ENCODE peak calls at places on chromosomes 16 and 17, in seven cellular contexts. Y, B, M, I, V, S and R are unnamed samples.
A peak's percentile ranks its signal among the peaks of the same experiment; 100 is the strongest.

GRCh38 chr17:45995617-45996270 is 3.3 kb upstream of the STH start:
- DNase-seq in V (no peak), S (no peak), M (no peak), Y (no peak), B (no peak), I (no peak), R (no peak)

GRCh38 chr16:47977802-47978201 is 178.0 kb downstream of the ABCC12 start:
- DNase-seq in B (no peak), S (no peak), M (no peak), I (no peak), Y (no peak), V (no peak), R (no peak)

GRCh38 chr17:75854111-75854748 is 905 bp downstream of the WBP2 start:
- DNase-seq in I (peak; percentile 77), B (no peak), V (peak; percentile 42), S (no peak), M (peak; percentile 80), Y (peak; percentile 45), R (peak; percentile 73)

GRCh38 chr16:49701867-49702494 is 153.9 kb downstream of the ZNF423 start:
- DNase-seq in S (peak; percentile 83), V (peak; percentile 73), Y (peak; percentile 72), I (peak; percentile 59), B (peak; percentile 78), M (no peak), R (no peak)

GRCh38 chr16:15484662-15485061 is 50.3 kb downstream of the BMERB1 start:
- DNase-seq in S (no peak), I (peak; percentile 88), B (no peak), M (no peak), Y (no peak), V (no peak), R (peak; percentile 24)

GRCh38 chr17:41456206-41456605 is 11.0 kb downstream of the KRT32 start:
- DNase-seq in I (peak; percentile 34), S (peak; percentile 22), V (no peak), M (no peak), Y (no peak), B (no peak), R (peak; percentile 51)

GRCh38 chr16:35797811-35798210 is 2338.4 kb downstream of the TP53TG3F start:
- DNase-seq in V (no peak), I (no peak), S (no peak), Y (no peak), B (no peak), M (no peak), R (no peak)

GRCh38 chr17:78022425-78022824 is 63.9 kb downstream of the TNRC6C start:
- DNase-seq in Y (no peak), S (no peak), I (peak; percentile 88), B (no peak), V (no peak), M (no peak), R (no peak)

GRCh38 chr17:64130559-64131001 is 636 bp upstream of the ERN1 start:
- DNase-seq in S (no peak), B (peak; percentile 53), I (peak; percentile 86), M (no peak), Y (no peak), V (peak; percentile 47), R (peak; percentile 63)

GRCh38 chr17:17403899-17404576 is 72.8 kb upstream of the MED9 start:
- DNase-seq in Y (no peak), I (no peak), S (no peak), V (no peak), B (no peak), M (no peak), R (no peak)

GRCh38 chr17:915416-916201 is 64.0 kb downstream of the NXN start:
- DNase-seq in S (peak; percentile 48), M (no peak), Y (peak; percentile 72), I (peak; percentile 73), V (peak; percentile 18), B (no peak), R (peak; percentile 100)

GRCh38 chr17:59786536-59787319 is 79.3 kb downstream of the VMP1 start:
- DNase-seq in I (peak; percentile 99), S (peak; percentile 68), V (peak; percentile 78), B (no peak), Y (peak; percentile 100), M (peak; percentile 81), R (peak; percentile 100)

DNA sequence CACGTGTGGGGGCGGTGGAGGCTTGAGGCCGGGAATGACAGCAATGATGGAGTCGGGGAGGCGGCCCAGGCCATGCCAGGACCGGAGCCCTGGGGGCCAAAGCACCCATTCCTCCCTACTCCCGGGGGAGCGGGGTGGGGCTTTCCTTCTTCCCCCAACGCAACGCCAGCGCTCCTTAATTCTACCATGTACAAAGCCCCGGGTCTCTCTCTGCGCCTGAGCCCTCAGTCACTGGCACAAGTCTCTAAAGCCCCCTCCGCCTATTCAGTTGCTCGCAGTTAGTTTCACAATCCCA is 241 bp upstream of the RNF227 start:
- DNase-seq in Y (no peak), V (no peak), M (no peak), S (no peak), B (no peak), I (no peak), R (no peak)
- H3K4me3 ChIP-seq in Y (peak overlapping the region; percentile 46), V (peak overlapping the region; percentile 60), M (peak overlapping the region; percentile 48), S (peak overlapping the region; percentile 57), B (peak overlapping the region; percentile 78), I (peak overlapping the region; percentile 53), R (peak overlapping the region; percentile 55)

GRCh38 chr17:81470270-81470943 is 42.2 kb downstream of the ACTG1 start:
- DNase-seq in Y (no peak), I (no peak), V (no peak), M (no peak), S (no peak), B (no peak), R (no peak)

GRCh38 chr17:81469266-81469665 is 43.3 kb downstream of the ACTG1 start:
- DNase-seq in I (no peak), B (no peak), S (no peak), Y (no peak), V (no peak), M (no peak), R (no peak)

GRCh38 chr17:81470944-81471803 is 41.4 kb downstream of the ACTG1 start:
- DNase-seq in I (peak; percentile 61), S (no peak), V (no peak), B (no peak), Y (peak; percentile 37), M (no peak), R (peak; percentile 52)

GRCh38 chr17:81473019-81473418 is 39.6 kb downstream of the ACTG1 start:
- DNase-seq in Y (no peak), S (no peak), I (no peak), V (no peak), M (no peak), B (no peak), R (no peak)

DNA sequence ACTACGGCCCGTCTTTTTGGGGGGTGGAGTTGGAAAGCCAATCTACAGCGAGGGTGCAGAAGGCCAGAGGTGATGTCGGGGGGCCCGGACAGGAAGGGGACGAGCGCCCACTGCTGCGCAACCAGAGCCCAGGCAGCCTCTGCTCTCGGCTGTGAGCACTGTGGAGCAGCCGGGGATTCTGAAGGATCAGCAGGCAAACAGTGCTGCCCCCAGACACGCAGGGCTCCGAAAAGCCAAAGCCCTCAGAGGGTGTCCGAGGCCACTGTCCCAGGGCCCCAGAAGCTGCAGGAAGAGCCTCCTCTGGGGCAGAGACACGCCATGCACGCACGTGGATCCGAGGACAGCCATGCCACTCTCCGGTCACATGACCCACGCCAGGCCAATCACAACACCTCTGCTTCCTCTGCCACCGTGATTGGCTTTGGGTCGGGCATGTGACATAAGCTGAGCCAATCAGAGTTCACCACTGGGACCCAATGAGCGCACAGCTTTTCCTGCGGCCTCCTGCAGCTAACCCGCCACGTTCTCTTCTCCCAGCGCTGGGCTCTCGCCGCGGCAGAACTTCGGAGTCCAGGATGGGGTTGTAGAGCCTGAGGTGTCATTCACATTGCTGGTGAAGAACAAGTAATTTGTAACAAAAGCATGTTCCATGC is 40.7 kb downstream of the ACTG1 start:
- DNase-seq in M (peak; percentile 94), I (peak; percentile 96), V (peak; percentile 94), Y (peak; percentile 74), B (peak; percentile 84), S (peak; percentile 72), R (peak; percentile 29)
- TF ChIP-seq CTCF in M (no peak), I (peak; percentile 61), V (peak; percentile 25), Y (peak; percentile 27), B (peak; percentile 44), S (no peak), R (no peak)

GRCh38 chr16:85370881-85371651 is 242.1 kb upstream of the GSE1 start:
- DNase-seq in I (peak; percentile 73), M (no peak), B (no peak), V (peak; percentile 31), Y (no peak), S (no peak), R (peak; percentile 51)

GRCh38 chr16:85372627-85373372 is 240.3 kb upstream of the GSE1 start:
- DNase-seq in Y (peak; percentile 67), I (peak; percentile 89), B (no peak), M (no peak), S (no peak), V (no peak), R (peak; percentile 65)

GRCh38 chr16:85370543-85370880 is 242.6 kb upstream of the GSE1 start:
- DNase-seq in S (no peak), M (no peak), V (no peak), Y (no peak), B (no peak), I (no peak), R (no peak)

GRCh38 chr16:85373741-85374570 is 239.2 kb upstream of the GSE1 start:
- DNase-seq in V (no peak), I (no peak), B (no peak), Y (no peak), M (no peak), S (no peak), R (no peak)

GRCh38 chr16:85371948-85372347 is 241.2 kb upstream of the GSE1 start:
- DNase-seq in I (no peak), M (no peak), B (no peak), S (no peak), Y (no peak), V (no peak), R (no peak)
- H3K4me3 ChIP-seq in I (no peak overlapping the region), M (no peak overlapping the region), B (no peak overlapping the region), S (no peak overlapping the region), Y (no peak overlapping the region), V (no peak overlapping the region), R (no peak overlapping the region)

GRCh38 chr16:10510279-10510678 is 70.1 kb downstream of the EMP2 start:
- DNase-seq in V (no peak), I (no peak), Y (no peak), M (no peak), B (no peak), S (no peak), R (no peak)

GRCh38 chr16:10514369-10515055 is 65.9 kb downstream of the EMP2 start:
- DNase-seq in B (no peak), Y (peak; percentile 69), V (peak; percentile 63), S (peak; percentile 79), I (peak; percentile 78), M (peak; percentile 40), R (peak; percentile 70)

GRCh38 chr16:10504404-10504885 is 76.0 kb downstream of the EMP2 start:
- DNase-seq in M (no peak), I (no peak), V (no peak), S (peak; percentile 61), Y (no peak), B (no peak), R (no peak)

GRCh38 chr16:10511829-10512228 is 68.6 kb downstream of the EMP2 start:
- DNase-seq in Y (no peak), I (no peak), B (no peak), S (no peak), M (no peak), V (no peak), R (peak; percentile 49)

DNA sequence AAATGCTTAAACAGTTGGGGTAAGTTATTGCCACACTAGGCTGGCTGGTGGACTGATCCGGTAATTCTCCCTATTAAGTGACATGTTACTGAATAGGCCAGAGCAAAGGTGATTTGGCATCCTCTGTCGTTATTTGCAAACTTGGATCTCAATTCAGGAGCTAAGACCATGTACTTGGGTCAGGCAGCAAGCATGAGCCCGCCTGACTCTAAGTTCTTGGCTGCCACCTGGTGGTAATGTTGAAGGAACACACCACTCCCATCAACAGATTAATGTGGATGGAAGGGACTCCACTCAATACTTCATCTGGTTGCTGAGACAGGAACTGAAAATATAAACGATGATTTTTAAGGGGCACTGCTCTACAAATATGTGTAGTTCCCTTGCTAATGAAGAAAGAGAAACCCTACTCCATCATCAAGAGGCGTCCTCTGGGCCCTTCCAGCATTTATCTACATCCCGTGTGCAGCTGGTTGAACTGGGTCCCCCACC is 70.8 kb downstream of the EMP2 start:
- DNase-seq in V (peak; percentile 40), B (peak; percentile 62), I (peak; percentile 89), S (peak; percentile 92), Y (peak; percentile 79), M (peak; percentile 82), R (peak; percentile 82)
- TF ChIP-seq CTCF in V (peak; percentile 83), B (peak; percentile 85), I (peak; percentile 84), S (peak; percentile 85), Y (peak; percentile 70), M (peak; percentile 86), R (peak; percentile 81)